ENCODE peak calls at places on chromosome 21, in four cellular contexts. C is psoas muscle, I is skeletal muscle cell, J is AG04450. G is an unnamed sample.

GRCh38 chr21:37580690-37581089 is 214.1 kb downstream of the DYRK1A start:
- DNase-seq in J (no peak), I (peak), C (no peak), G (no peak)

GRCh38 chr21:40215941-40216340 is 348.7 kb downstream of the PCP4 start:
- DNase-seq in C (no peak), J (no peak), I (no peak), G (no peak)

GRCh38 chr21:28767523-28767922 is 225.2 kb downstream of the LTN1 start:
- DNase-seq in J (no peak), C (no peak), I (no peak), G (no peak)

GRCh38 chr21:44087426-44088400 is 19.5 kb upstream of the PWP2 start:
- DNase-seq in I (no peak), J (no peak), C (no peak), G (no peak)

GRCh38 chr21:39392981-39393380 is 44.1 kb upstream of the HMGN1 start:
- DNase-seq in J (no peak), I (no peak), C (no peak), G (no peak)

GRCh38 chr21:28333455-28334108 is 659.1 kb downstream of the LTN1 start:
- DNase-seq in C (no peak), J (peak), I (peak), G (no peak)

GRCh38 chr21:30340714-30341573 is 3.5 kb upstream of the KRTAP27-1 start:
- DNase-seq in C (peak), I (no peak), J (no peak), G (no peak)

GRCh38 chr21:31570824-31571425 is 88.6 kb upstream of the SOD1 start:
- DNase-seq in C (no peak), I (no peak), J (no peak), G (no peak)

GRCh38 chr21:37811711-37812110 is 104.5 kb downstream of the KCNJ6 start:
- DNase-seq in I (no peak), C (no peak), J (no peak), G (no peak)

GRCh38 chr21:27132270-27132669 is 165.4 kb upstream of the ADAMTS5 start:
- DNase-seq in I (peak), J (peak), C (no peak), G (no peak)

GRCh38 chr21:35084869-35085268 is 35.8 kb upstream of the RUNX1 start:
- DNase-seq in J (peak), I (peak), C (no peak), G (peak)

GRCh38 chr21:35017256-35017655 is 31.8 kb downstream of the RUNX1 start:
- DNase-seq in J (no peak), I (no peak), C (no peak), G (no peak)

GRCh38 chr21:34530264-34530663 is 18.3 kb upstream of the KCNE1 start:
- DNase-seq in I (peak), C (no peak), J (no peak), G (no peak)

GRCh38 chr21:29053656-29054055 is 19.8 kb downstream of the CCT8 start:
- DNase-seq in C (no peak), J (peak), I (no peak), G (no peak)

GRCh38 chr21:21101911-21102310 is 103.7 kb downstream of the NCAM2 start:
- DNase-seq in I (peak), J (peak), C (no peak), G (no peak)

GRCh38 chr21:31514598-31514997 is 144.9 kb upstream of the SOD1 start:
- DNase-seq in C (no peak), J (no peak), I (no peak), G (no peak)

GRCh38 chr21:31531967-31532366 is 127.5 kb upstream of the SOD1 start:
- DNase-seq in I (no peak), J (no peak), C (no peak), G (no peak)

GRCh38 chr21:34133802-34134201 is 60.4 kb downstream of the MRPS6 start:
- DNase-seq in C (no peak), I (no peak), J (no peak), G (no peak)

GRCh38 chr21:27001526-27001925 is 34.6 kb upstream of the ADAMTS5 start:
- DNase-seq in C (no peak), J (no peak), I (no peak), G (no peak)

GRCh38 chr21:26469789-26470188 is 103.3 kb downstream of the CYYR1 start:
- DNase-seq in J (no peak), C (no peak), I (peak), G (no peak)

GRCh38 chr21:38688068-38688467 is 117.7 kb upstream of the ETS2 start:
- DNase-seq in C (no peak), I (no peak), J (no peak), G (no peak)

GRCh38 chr21:38631171-38631570 is 132.9 kb upstream of the ERG start:
- DNase-seq in J (no peak), I (peak), C (no peak), G (peak)

GRCh38 chr21:29178936-29179335 is 48.5 kb downstream of the MAP3K7CL start:
- DNase-seq in C (no peak), I (no peak), J (no peak), G (no peak)

GRCh38 chr21:9837946-9838801 is 683.2 kb upstream of the TPTE start:
- DNase-seq in I (no peak), C (peak), J (no peak), G (no peak)

GRCh38 chr21:38249879-38250278 is 6.9 kb upstream of the KCNJ15 start:
- DNase-seq in I (no peak), C (no peak), J (no peak), G (no peak)

GRCh38 chr21:23951251-23951650 is 1656.0 kb downstream of the MRPL39 start:
- DNase-seq in C (no peak), I (peak), J (peak), G (no peak)

GRCh38 chr21:43902441-43902840 is 37.4 kb downstream of the AGPAT3 start:
- DNase-seq in J (no peak), C (no peak), I (no peak), G (peak)

GRCh38 chr21:46649356-46649755 is 13.9 kb downstream of the PRMT2 start:
- DNase-seq in I (no peak), J (no peak), C (no peak), G (no peak)

GRCh38 chr21:20996421-20997307 is 1.5 kb upstream of the NCAM2 start:
- DNase-seq in C (no peak), J (no peak), I (peak), G (no peak)

GRCh38 chr21:40067751-40068150 is 200.5 kb downstream of the PCP4 start:
- DNase-seq in I (no peak), C (no peak), J (no peak), G (no peak)

GRCh38 chr21:18603246-18603645 is 199.7 kb upstream of the TMPRSS15 start:
- DNase-seq in I (no peak), J (no peak), C (no peak), G (no peak)

GRCh38 chr21:26686278-26686677 is 113.2 kb upstream of the CYYR1 start:
- DNase-seq in C (no peak), J (no peak), I (no peak), G (peak)

GRCh38 chr21:38597436-38597835 is 99.2 kb upstream of the ERG start:
- DNase-seq in C (no peak), I (no peak), J (no peak), G (no peak)

GRCh38 chr21:26140185-26140584 is 30.4 kb downstream of the APP start:
- DNase-seq in J (peak), I (peak), C (peak), G (peak)

GRCh38 chr21:9839011-9839661 is 682.2 kb upstream of the TPTE start:
- DNase-seq in J (no peak), I (no peak), C (peak), G (no peak)

GRCh38 chr21:25370311-25370744 is 237.0 kb downstream of the MRPL39 start:
- DNase-seq in C (no peak), J (peak), I (peak), G (peak)

GRCh38 chr21:38761531-38761930 is 44.2 kb upstream of the ETS2 start:
- DNase-seq in I (no peak), C (no peak), J (no peak), G (no peak)

GRCh38 chr21:38505654-38506523 is 7.6 kb upstream of the ERG start:
- DNase-seq in I (no peak), C (no peak), J (peak), G (peak)

GRCh38 chr21:43770066-43770655 is 5.9 kb downstream of the CSTB start:
- DNase-seq in C (no peak), J (no peak), I (no peak), G (no peak)

DNA sequence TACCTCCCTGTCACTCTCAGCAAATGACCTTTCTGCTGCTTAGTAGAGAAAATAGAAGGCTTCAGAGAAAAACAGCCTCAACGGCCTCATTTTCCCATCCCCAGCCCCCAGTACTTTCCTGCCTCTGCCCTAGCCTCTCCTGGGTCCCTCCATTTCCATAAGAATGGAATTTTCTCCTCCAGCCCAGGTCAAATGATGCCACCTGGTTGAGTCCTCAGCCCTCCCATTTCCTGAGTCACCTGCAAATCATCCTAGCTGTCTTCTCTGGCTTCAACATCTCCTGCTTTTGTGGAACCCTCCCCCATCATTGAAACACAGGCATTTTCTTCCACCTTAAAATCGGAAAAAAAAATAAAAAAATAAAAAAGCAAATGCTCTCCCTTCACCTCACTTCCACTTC is 35.1 kb downstream of the OLIG1 start:
- DNase-seq in J (no peak), I (no peak), C (no peak), G (no peak)
- H3K4me3 ChIP-seq in J (no peak), I (no peak), C (no peak), G (no peak)

DNA sequence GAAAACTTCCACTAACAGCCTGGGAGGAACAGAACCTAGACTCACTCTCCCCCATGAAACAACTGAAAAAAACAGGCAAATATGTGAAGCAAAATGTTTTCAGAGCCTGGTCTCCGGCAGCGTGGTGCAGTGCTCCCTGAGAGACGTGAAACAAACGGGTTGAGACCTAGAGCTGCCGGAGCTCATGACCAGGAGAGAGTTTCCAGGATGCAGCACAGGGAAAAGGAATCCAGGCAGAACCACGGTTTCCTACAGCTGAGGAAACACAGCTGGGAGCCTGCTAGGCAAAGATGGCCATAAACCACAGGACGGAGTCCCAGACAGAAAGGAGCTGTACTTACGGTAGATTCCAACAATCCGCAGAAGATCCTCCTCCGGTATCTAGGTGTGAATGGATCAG is 20.2 kb upstream of the SLC19A1 start:
- DNase-seq in C (no peak), I (no peak), J (no peak), G (no peak)
- H3K4me3 ChIP-seq in C (no peak), I (no peak), J (no peak), G (no peak)

GRCh38 chr21:41506526-41507520 is 1.1 kb downstream of the TMPRSS2 start:
- DNase-seq in I (no peak), C (no peak), J (no peak), G (no peak)

GRCh38 chr21:41509206-41509496 is 1.2 kb upstream of the TMPRSS2 start:
- DNase-seq in C (no peak), J (no peak), I (no peak), G (no peak)

GRCh38 chr21:41507521-41508414 is at the start of gene TMPRSS2:
- DNase-seq in J (no peak), I (no peak), C (no peak), G (no peak)

GRCh38 chr21:41509733-41510132 is 1.8 kb upstream of the TMPRSS2 start:
- DNase-seq in I (no peak), C (no peak), J (no peak), G (no peak)

DNA sequence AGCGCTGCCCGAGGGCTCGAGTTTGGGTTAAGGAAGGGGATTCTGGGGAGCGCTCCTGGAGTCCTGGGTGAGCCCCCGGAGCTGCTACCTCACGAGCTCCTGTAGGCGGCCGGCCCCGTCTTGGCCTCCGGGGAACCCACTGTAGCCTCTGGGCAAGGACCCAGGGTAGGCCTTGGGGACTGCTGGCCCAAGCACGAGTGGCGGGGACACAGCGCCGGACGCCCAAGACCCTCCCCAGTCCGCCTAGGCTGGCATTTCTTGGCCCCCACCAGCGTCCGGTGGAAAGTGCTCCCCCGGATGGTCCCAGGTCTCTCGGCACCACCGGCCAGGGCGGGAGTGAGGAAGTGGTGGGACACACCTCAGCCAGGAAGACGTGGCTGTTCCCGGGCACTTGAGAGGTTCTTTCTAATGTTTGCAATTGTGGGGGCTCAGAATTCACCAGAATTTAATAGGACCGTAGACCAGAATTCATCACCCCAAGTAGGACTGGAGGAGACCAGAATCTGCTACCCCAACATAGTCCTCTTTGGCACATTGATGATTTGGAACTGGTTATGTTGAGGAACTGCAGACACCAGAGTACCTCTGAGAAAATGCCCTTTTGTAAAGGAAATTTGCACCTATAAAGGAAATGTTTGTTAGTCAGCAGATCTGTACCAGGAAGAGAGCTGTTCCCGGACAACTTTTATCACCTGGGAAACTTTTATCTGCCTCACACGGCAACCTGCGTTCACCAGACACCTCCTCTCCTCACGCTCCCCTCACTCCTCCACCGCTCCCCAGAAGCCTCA is 652 bp upstream of the TMPRSS2 start:
- DNase-seq in I (no peak), C (no peak), J (no peak), G (no peak)
- H3K4me3 ChIP-seq in I (no peak), C (no peak), J (no peak), G (no peak)

GRCh38 chr21:42748620-42749176 is 95.3 kb downstream of the PDE9A start:
- DNase-seq in C (no peak), I (no peak), J (no peak), G (no peak)
- H3K4me3 ChIP-seq in C (no peak), I (no peak), J (no peak), G (no peak)

GRCh38 chr21:36124395-36124794 is 10.5 kb upstream of the CBR3 start:
- DNase-seq in C (no peak), I (no peak), J (no peak), G (no peak)
- H3K4me3 ChIP-seq in C (no peak), I (no peak), J (no peak), G (no peak)